ENCODE peak calls at places on chromosomes 4 and X, in seven cellular contexts. T is activated CD4-positive, alpha-beta T cell treated with anti-CD3 and anti-CD28 coated beads for 4 hours; J is tibial nerve; D is CD4-positive, alpha-beta T cell; B is brain microvascular endothelial cell; Q is IMR-90; X is adipocyte. V is an unnamed sample.

GRCh38 chrX:68889244-68889643 is 60.4 kb downstream of the EFNB1 start:
- DNase-seq in T (no peak), J (no peak), D (no peak), B (no peak), Q (no peak), X (no peak), V (no peak)

GRCh38 chr4:47032405-47033106 is 1.2 kb downstream of the GABRB1 start:
- DNase-seq in T (peak), J (no peak), D (peak), B (peak), Q (peak), X (peak), V (no peak)

GRCh38 chr4:119211856-119212250 is 660 bp upstream of the USP53 start:
- DNase-seq in T (no peak), J (no peak), D (no peak), B (no peak), Q (no peak), X (no peak), V (no peak)

GRCh38 chr4:108443585-108443984 is 176.8 kb upstream of the RPL34 start:
- DNase-seq in T (no peak), J (no peak), D (no peak), B (no peak), Q (no peak), X (no peak), V (no peak)

GRCh38 chrX:100645106-100645505 is 1.1 kb downstream of the SRPX2 start:
- DNase-seq in T (no peak), J (no peak), D (no peak), B (no peak), Q (no peak), X (peak), V (no peak)

GRCh38 chr4:142721187-142721586 is 124.9 kb downstream of the INPP4B start:
- DNase-seq in T (no peak), J (no peak), D (no peak), B (no peak), Q (peak), X (peak), V (no peak)

GRCh38 chrX:3066555-3066954 is 25.3 kb downstream of the ARSF start:
- DNase-seq in T (no peak), J (no peak), D (no peak), B (no peak), Q (peak), X (no peak), V (no peak)

GRCh38 chr4:173990126-173990878 is 293.2 kb downstream of the FBXO8 start:
- DNase-seq in T (no peak), J (no peak), D (no peak), B (peak), Q (peak), X (peak), V (no peak)

GRCh38 chr4:123755655-123756054 is 359.1 kb downstream of the SPRY1 start:
- DNase-seq in T (no peak), J (no peak), D (no peak), B (no peak), Q (no peak), X (no peak), V (no peak)

GRCh38 chr4:114600066-114600552 is 1.5 kb downstream of the UGT8 start:
- DNase-seq in T (no peak), J (no peak), D (no peak), B (no peak), Q (no peak), X (no peak), V (no peak)

GRCh38 chrX:119684916-119685224 is 8.1 kb downstream of the SEPTIN6 start:
- DNase-seq in T (no peak), J (no peak), D (no peak), B (no peak), Q (no peak), X (peak), V (no peak)

GRCh38 chrX:31199051-31199769 is 127.4 kb upstream of the FTHL17 start:
- DNase-seq in T (no peak), J (no peak), D (no peak), B (no peak), Q (no peak), X (no peak), V (no peak)

GRCh38 chr4:24560770-24561415 is 23.5 kb downstream of the DHX15 start:
- DNase-seq in T (no peak), J (no peak), D (no peak), B (no peak), Q (peak), X (no peak), V (no peak)

GRCh38 chr4:87806520-87806919 is 7.2 kb downstream of the IBSP start:
- DNase-seq in T (no peak), J (no peak), D (no peak), B (peak), Q (peak), X (peak), V (no peak)

GRCh38 chrX:115367956-115368355 is 78.4 kb downstream of the LUZP4 start:
- DNase-seq in T (no peak), J (no peak), D (no peak), B (peak), Q (peak), X (no peak), V (no peak)

GRCh38 chr4:170278481-170278880 is 188.7 kb upstream of the AADAT start:
- DNase-seq in T (no peak), J (no peak), D (no peak), B (no peak), Q (no peak), X (no peak), V (no peak)

GRCh38 chr4:177119021-177119461 is 190.6 kb upstream of the NEIL3 start:
- DNase-seq in T (no peak), J (no peak), D (no peak), B (no peak), Q (peak), X (peak), V (no peak)

V was measured in cortex of kidney.